ENCODE peak calls at places on chromosomes 3 and 15, in four cellular contexts. T, Y, W and U are unnamed samples.

GRCh38 chr3:47004369-47005211 is 25.1 kb downstream of the NBEAL2 start:
- DNase-seq in T (no peak), Y (no peak), W (no peak), U (no peak)

GRCh38 chr15:51736069-51736468 is 1.4 kb downstream of the LYSMD2 start:
- DNase-seq in T (no peak), Y (peak), W (no peak), U (no peak)

GRCh38 chr15:51311510-51311909 is 26.9 kb downstream of the CYP19A1 start:
- DNase-seq in T (no peak), Y (no peak), W (no peak), U (peak)

GRCh38 chr15:101128191-101128590 is 123.7 kb downstream of the CHSY1 start:
- DNase-seq in T (no peak), Y (no peak), W (no peak), U (no peak)

GRCh38 chr3:3851621-3852323 is 52.5 kb downstream of the LRRN1 start:
- DNase-seq in T (no peak), Y (no peak), W (no peak), U (no peak)

GRCh38 chr15:45133561-45133920 is 3.7 kb downstream of the DUOX1 start:
- DNase-seq in T (no peak), Y (no peak), W (no peak), U (no peak)

GRCh38 chr15:97998307-97999071 is 38.0 kb downstream of the ARRDC4 start:
- DNase-seq in T (no peak), Y (no peak), W (no peak), U (no peak)

GRCh38 chr3:183984337-183984736 is 33.3 kb downstream of the ABCC5 start:
- DNase-seq in T (no peak), Y (no peak), W (no peak), U (no peak)

GRCh38 chr3:155891341-155891740 is 20.9 kb downstream of the GMPS start:
- DNase-seq in T (no peak), Y (no peak), W (no peak), U (no peak)

GRCh38 chr3:36700537-36701248 is 63.7 kb downstream of the DCLK3 start:
- DNase-seq in T (peak), Y (no peak), W (peak), U (peak)

GRCh38 chr3:194294888-194295214 is 56.3 kb downstream of the CPN2 start:
- DNase-seq in T (no peak), Y (no peak), W (no peak), U (no peak)

GRCh38 chr3:24237971-24238767 is 256.5 kb downstream of the THRB start:
- DNase-seq in T (peak), Y (peak), W (peak), U (peak)

GRCh38 chr3:13004376-13004775 is 68.9 kb downstream of the IQSEC1 start:
- DNase-seq in T (no peak), Y (no peak), W (peak), U (no peak)

GRCh38 chr15:73930790-73931281 is 4.6 kb downstream of the LOXL1 start:
- DNase-seq in T (no peak), Y (no peak), W (no peak), U (no peak)

GRCh38 chr15:51030649-51031316 is 63.9 kb downstream of the TNFAIP8L3 start:
- DNase-seq in T (peak), Y (no peak), W (no peak), U (peak)

GRCh38 chr3:53140575-53141467 is 10.6 kb upstream of the RFT1 start:
- DNase-seq in T (peak), Y (no peak), W (no peak), U (no peak)

GRCh38 chr15:80483656-80484055 is 79.5 kb downstream of the ARNT2 start:
- DNase-seq in T (no peak), Y (no peak), W (no peak), U (no peak)

GRCh38 chr3:106299300-106300098 is 430.7 kb upstream of the CBLB start:
- DNase-seq in T (peak), Y (peak), W (no peak), U (no peak)

GRCh38 chr15:84871428-84871985 is 13.0 kb upstream of the SLC28A1 start:
- DNase-seq in T (no peak), Y (no peak), W (peak), U (no peak)

GRCh38 chr3:64838150-64838735 is 150.4 kb upstream of the ADAMTS9 start:
- DNase-seq in T (no peak), Y (no peak), W (no peak), U (no peak)

GRCh38 chr3:25938566-25939325 is 148.9 kb downstream of the OXSM start:
- DNase-seq in T (no peak), Y (no peak), W (no peak), U (no peak)

GRCh38 chr3:42185044-42185443 is 80.9 kb downstream of the CCK start:
- DNase-seq in T (no peak), Y (no peak), W (no peak), U (no peak)

GRCh38 chr3:195441476-195441970 is 1.3 kb downstream of the ACAP2 start:
- DNase-seq in T (no peak), Y (no peak), W (peak), U (peak)

GRCh38 chr3:20080956-20081554 is 40.8 kb downstream of the KAT2B start:
- DNase-seq in T (peak), Y (peak), W (peak), U (peak)

GRCh38 chr3:183554377-183554776 is 1.1 kb downstream of the KLHL6 start:
- DNase-seq in T (no peak), Y (no peak), W (peak), U (no peak)

GRCh38 chr3:115876860-115877646 is 253.7 kb downstream of the GAP43 start:
- DNase-seq in T (no peak), Y (no peak), W (no peak), U (no peak)

GRCh38 chr3:134201201-134202130 is 49.2 kb downstream of the RYK start:
- DNase-seq in T (no peak), Y (no peak), W (no peak), U (no peak)

GRCh38 chr3:196513697-196514349 is 1.3 kb downstream of the SMCO1 start:
- DNase-seq in T (no peak), Y (no peak), W (no peak), U (no peak)

GRCh38 chr15:30885814-30886213 is 17.9 kb upstream of the FAN1 start:
- DNase-seq in T (no peak), Y (no peak), W (peak), U (peak)

GRCh38 chr3:52143156-52143555 is 11.1 kb downstream of the POC1A start:
- DNase-seq in T (no peak), Y (no peak), W (no peak), U (no peak)

GRCh38 chr3:7646851-7647250 is 785.9 kb downstream of the GRM7 start:
- DNase-seq in T (no peak), Y (no peak), W (no peak), U (no peak)

GRCh38 chr3:7307410-7307809 is 446.5 kb downstream of the GRM7 start:
- DNase-seq in T (no peak), Y (no peak), W (no peak), U (no peak)

GRCh38 chr15:75928680-75929608 is 25.3 kb downstream of the FBXO22 start:
- DNase-seq in T (peak), Y (no peak), W (peak), U (peak)
- TF ChIP-seq POLR2AphosphoS2 in T (no peak), Y (no peak), W (no peak), U (no peak)

DNA sequence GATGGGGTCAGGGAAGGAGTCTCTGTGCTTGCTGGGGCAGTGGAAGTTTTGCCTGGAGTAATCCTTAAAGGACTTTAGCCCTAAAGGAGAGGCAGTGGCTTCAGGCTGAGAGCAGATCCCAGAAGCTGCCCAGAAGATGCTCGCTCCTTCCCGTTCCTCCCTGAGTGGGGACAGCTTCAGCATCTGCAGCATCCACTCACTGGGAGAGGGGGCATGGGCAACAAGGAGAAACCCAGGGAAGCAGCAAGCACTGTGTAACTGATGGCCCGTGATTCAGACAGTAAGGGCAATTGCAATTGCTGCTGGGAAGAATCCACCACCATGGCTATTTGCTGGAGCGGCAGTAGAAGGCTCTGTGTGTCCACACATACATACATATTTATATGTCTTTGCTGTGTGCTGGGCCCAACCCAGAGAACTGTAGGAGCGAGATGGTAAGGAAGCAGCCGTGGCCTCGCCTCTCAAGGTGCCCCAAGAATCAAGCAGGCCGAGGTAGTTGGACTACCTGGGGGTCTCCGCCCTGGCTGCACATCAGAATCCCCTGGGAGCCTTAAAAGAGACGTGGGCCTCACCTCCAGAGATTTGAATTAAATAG is 5.8 kb upstream of the PAQR5 start:
- DNase-seq in T (no peak), Y (no peak), W (no peak), U (no peak)
- TF ChIP-seq POLR2AphosphoS2 in T (no peak), Y (no peak), W (no peak), U (no peak)

GRCh38 chr15:40471105-40471777 is 457 bp downstream of the CHST14 start:
- DNase-seq in T (peak), Y (no peak), W (peak), U (no peak)

GRCh38 chr15:40470423-40471104 is at the start of gene CHST14:
- DNase-seq in T (peak), Y (no peak), W (peak), U (peak)

GRCh38 chr15:40469776-40470390 is 901 bp upstream of the CHST14 start:
- DNase-seq in T (no peak), Y (no peak), W (peak), U (no peak)

GRCh38 chr15:40472171-40472727 is 1.5 kb downstream of the CHST14 start:
- DNase-seq in T (no peak), Y (no peak), W (no peak), U (no peak)

GRCh38 chr15:40471778-40472130 is 970 bp downstream of the CHST14 start:
- DNase-seq in T (no peak), Y (no peak), W (no peak), U (peak)
- TF ChIP-seq POLR2AphosphoS2 in T (no peak), Y (no peak), W (no peak), U (no peak)

GRCh38 chr3:56621686-56622085 is 61.4 kb downstream of the TASOR start:
- DNase-seq in T (no peak), Y (no peak), W (no peak), U (no peak)
- TF ChIP-seq POLR2AphosphoS2 in T (no peak), Y (no peak), W (no peak), U (no peak)

DNA sequence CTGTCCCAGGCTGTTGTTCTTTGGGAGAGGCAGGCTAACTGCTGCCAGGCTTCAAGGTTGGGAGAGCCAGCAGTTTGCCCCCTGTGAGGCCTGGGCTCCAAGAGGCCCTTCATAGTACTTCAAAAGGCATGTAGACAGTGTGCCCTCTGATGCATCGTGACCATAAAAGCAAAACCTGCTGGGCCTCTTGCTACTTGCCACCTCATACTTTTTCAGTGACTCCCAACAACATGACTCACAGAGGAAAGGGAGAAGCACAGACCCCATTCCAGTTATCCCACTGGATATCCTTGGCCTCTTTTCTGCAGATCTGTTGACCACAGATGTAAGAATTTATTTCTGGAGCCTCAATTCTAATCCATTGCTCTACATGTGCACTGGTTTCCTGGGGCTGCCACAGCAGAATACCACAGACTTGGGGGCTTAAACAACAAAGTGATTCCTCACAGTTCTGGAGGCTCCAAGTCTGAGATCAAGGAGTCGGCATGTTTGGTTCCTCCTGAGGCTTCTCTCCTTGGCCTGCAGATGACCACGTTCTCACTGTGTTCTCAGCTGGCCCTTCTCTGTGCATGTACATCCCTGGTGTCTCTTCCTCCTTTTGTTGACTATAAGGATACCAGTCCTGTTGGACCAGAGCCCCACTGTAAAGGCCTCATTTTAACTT is 8.9 kb upstream of the NSMCE3 start:
- DNase-seq in T (no peak), Y (no peak), W (no peak), U (no peak)
- TF ChIP-seq POLR2AphosphoS2 in T (no peak), Y (no peak), W (no peak), U (no peak)

GRCh38 chr15:40929730-40930429 is 740 bp downstream of the DLL4 start:
- DNase-seq in T (peak), Y (no peak), W (peak), U (no peak)

GRCh38 chr15:40928351-40928974 is 677 bp upstream of the DLL4 start:
- DNase-seq in T (no peak), Y (no peak), W (peak), U (no peak)

GRCh38 chr15:40930430-40931299 is 1.5 kb downstream of the DLL4 start:
- DNase-seq in T (peak), Y (no peak), W (peak), U (peak)

GRCh38 chr15:40927497-40928346 is 1.4 kb upstream of the DLL4 start:
- DNase-seq in T (no peak), Y (no peak), W (peak), U (no peak)

GRCh38 chr15:40928975-40929729 is at the start of gene DLL4:
- DNase-seq in T (peak), Y (no peak), W (peak), U (peak)
- TF ChIP-seq POLR2AphosphoS2 in T (no peak), Y (no peak), W (no peak), U (no peak)

GRCh38 chr3:50853936-50854335 is 179.2 kb downstream of the DOCK3 start:
- DNase-seq in T (no peak), Y (no peak), W (no peak), U (no peak)

GRCh38 chr3:50848308-50848707 is 173.6 kb downstream of the DOCK3 start:
- DNase-seq in T (no peak), Y (no peak), W (no peak), U (no peak)

DNA sequence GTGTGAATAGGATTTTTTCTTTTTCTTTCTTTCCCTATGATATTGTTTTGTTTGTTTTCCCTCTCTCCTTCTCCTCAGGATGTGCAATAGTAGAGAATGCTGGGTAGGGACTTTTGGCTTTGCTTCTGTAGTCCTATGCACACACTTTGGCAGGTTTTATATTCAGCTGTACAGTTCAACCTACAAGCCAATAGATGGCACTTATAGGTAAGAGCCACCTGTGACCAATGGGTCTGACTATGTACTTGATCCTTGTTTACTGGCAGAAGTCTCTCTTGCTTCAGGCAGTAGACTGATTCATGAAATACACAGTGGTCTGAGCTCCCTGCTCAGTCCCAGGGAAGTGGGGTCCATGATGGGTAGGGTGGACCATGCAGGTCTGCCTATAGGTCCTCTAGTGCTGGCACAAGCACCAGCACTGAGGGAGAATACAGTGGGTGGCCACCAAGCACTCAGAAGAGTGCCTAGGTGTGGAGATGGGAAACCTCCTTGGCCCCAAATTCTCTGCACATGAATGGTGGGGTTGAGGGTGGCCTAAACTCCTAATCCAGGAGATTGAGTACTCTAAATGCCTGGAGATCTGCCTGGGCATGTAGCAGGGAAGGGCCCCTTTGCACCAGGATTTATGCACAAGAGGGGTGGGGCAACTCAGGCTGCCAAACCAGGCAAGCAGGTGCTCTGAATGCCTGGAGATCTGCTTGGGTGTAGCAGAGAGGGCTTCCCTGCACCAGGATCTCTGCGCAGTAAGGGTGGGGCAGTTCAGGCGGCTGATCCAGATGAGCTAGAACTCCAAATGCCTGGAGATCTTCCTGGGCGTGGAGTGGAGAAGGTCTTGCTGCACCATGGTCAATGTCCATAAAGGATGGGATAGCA is 176.1 kb downstream of the DOCK3 start:
- DNase-seq in T (no peak), Y (no peak), W (no peak), U (no peak)
- TF ChIP-seq POLR2AphosphoS2 in T (no peak), Y (no peak), W (no peak), U (no peak)